ENCODE peak calls at places on chromosome 7, in nine cellular contexts. Y is transverse colon, I is thyroid gland, B is A549, D is uterus, U is HCT116, S is IMR-90, H is stomach, O is breast epithelium. E is an unnamed sample.

GRCh38 chr7:108413782-108414492 is 42.3 kb downstream of the NRCAM start:
- DNase-seq in D (no peak), I (no peak), Y (no peak), U (no peak), O (no peak), B (peak; percentile 62), S (peak; percentile 5), H (no peak), E (no peak)

GRCh38 chr7:50640256-50640655 is 75.1 kb upstream of the DDC start:
- DNase-seq in O (no peak), I (no peak), H (no peak), S (no peak), Y (no peak), B (no peak), D (no peak), U (no peak), E (no peak)

GRCh38 chr7:76234931-76235441 is 33.3 kb downstream of the SRRM3 start:
- DNase-seq in H (peak; percentile 65), S (peak; percentile 76), I (peak; percentile 59), Y (peak; percentile 81), O (no peak), D (peak; percentile 27), U (peak; percentile 74), B (peak; percentile 66), E (peak; percentile 52)

GRCh38 chr7:144477348-144477747 is 73.9 kb upstream of the NOBOX start:
- DNase-seq in I (no peak), U (no peak), O (no peak), Y (no peak), D (no peak), H (no peak), B (no peak), S (no peak), E (no peak)

GRCh38 chr7:106563466-106564150 is 97.3 kb downstream of the CCDC71L start:
- DNase-seq in I (peak; percentile 12), H (no peak), B (no peak), S (peak; percentile 39), Y (no peak), D (no peak), O (no peak), U (no peak), E (no peak)

GRCh38 chr7:22316914-22317313 is 40.0 kb downstream of the RAPGEF5 start:
- DNase-seq in D (no peak), B (no peak), I (no peak), H (no peak), S (no peak), O (no peak), U (no peak), Y (no peak), E (no peak)

GRCh38 chr7:55476071-55476803 is 96.1 kb downstream of the VOPP1 start:
- DNase-seq in U (no peak), D (no peak), Y (no peak), O (no peak), H (no peak), I (no peak), B (no peak), S (peak; percentile 88), E (no peak)

GRCh38 chr7:38411404-38411803 is 138.0 kb upstream of the TARP start:
- DNase-seq in B (no peak), Y (no peak), U (peak; percentile 21), I (no peak), H (no peak), D (no peak), O (no peak), S (peak; percentile 13), E (no peak)

GRCh38 chr7:38102486-38102885 is 75.6 kb upstream of the STARD3NL start:
- DNase-seq in Y (no peak), B (no peak), D (no peak), U (no peak), S (peak; percentile 1), H (no peak), I (no peak), O (no peak), E (no peak)

GRCh38 chr7:64633401-64633800 is 32.5 kb upstream of the ZNF107 start:
- DNase-seq in O (no peak), Y (no peak), S (no peak), D (no peak), H (no peak), B (no peak), I (no peak), U (no peak), E (no peak)

GRCh38 chr7:37018954-37019353 is 294.7 kb upstream of the AOAH start:
- DNase-seq in S (no peak), H (no peak), I (no peak), Y (no peak), O (no peak), B (no peak), D (no peak), U (no peak), E (no peak)

GRCh38 chr7:156703209-156703608 is 62.6 kb downstream of the RNF32 start:
- DNase-seq in I (peak; percentile 71), H (no peak), U (no peak), O (no peak), B (no peak), D (no peak), S (no peak), Y (no peak), E (no peak)

GRCh38 chr7:105820667-105821066 is 55.7 kb downstream of the ATXN7L1 start:
- DNase-seq in U (no peak), Y (no peak), B (no peak), D (no peak), I (no peak), O (no peak), H (no peak), S (no peak), E (no peak)

GRCh38 chr7:27132214-27132613 is 1.7 kb upstream of the HOXA4 start:
- DNase-seq in D (no peak), Y (no peak), B (no peak), O (no peak), I (no peak), U (no peak), S (no peak), H (no peak), E (no peak)

GRCh38 chr7:128404826-128405344 is 4.9 kb downstream of the IMPDH1 start:
- DNase-seq in S (peak; percentile 5), U (no peak), Y (no peak), H (no peak), I (no peak), D (no peak), O (no peak), B (no peak), E (no peak)

GRCh38 chr7:131302876-131303707 is 24.6 kb upstream of the MKLN1 start:
- DNase-seq in U (peak; percentile 39), B (peak; percentile 28), H (peak; percentile 46), O (peak; percentile 24), S (peak; percentile 23), D (no peak), I (peak; percentile 58), Y (peak; percentile 43), E (no peak)

DNA sequence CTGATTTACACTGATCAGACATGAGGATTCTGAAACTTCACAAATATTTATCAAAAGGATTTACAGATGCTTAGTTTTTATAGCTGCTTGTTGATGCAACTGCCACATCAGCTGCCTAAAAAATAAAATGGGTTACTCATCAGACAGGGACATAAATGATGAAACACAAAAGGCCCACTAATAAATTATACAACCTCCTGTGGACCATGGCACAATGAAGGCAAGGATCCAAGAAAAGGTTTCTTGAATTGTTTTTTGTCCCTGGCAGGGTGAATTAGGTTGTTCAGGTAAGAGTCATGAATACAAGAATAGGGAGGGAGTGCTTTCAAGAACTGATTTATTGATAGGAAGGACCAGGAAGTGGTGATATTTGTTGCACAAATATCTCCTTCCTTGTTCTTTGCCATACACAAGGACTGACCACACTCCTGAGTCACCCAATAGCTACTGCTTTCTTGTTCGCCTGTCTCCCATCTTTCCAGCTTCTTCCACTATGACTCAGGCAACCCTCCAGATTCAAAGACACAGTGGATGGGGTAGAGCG is 234.5 kb downstream of the AHR start:
- DNase-seq in S (peak; percentile 94), U (peak; percentile 59), H (no peak), I (no peak), Y (no peak), D (no peak), B (peak; percentile 18), O (no peak), E (no peak)
- H3K27ac ChIP-seq in S (peak overlapping the region; percentile 30), U (no peak overlapping the region), H (no peak overlapping the region), I (no peak overlapping the region), Y (no peak overlapping the region), D (peak overlapping the region; percentile 10), B (peak overlapping the region; percentile 68), O (peak overlapping the region; percentile 58), E (no peak overlapping the region)

DNA sequence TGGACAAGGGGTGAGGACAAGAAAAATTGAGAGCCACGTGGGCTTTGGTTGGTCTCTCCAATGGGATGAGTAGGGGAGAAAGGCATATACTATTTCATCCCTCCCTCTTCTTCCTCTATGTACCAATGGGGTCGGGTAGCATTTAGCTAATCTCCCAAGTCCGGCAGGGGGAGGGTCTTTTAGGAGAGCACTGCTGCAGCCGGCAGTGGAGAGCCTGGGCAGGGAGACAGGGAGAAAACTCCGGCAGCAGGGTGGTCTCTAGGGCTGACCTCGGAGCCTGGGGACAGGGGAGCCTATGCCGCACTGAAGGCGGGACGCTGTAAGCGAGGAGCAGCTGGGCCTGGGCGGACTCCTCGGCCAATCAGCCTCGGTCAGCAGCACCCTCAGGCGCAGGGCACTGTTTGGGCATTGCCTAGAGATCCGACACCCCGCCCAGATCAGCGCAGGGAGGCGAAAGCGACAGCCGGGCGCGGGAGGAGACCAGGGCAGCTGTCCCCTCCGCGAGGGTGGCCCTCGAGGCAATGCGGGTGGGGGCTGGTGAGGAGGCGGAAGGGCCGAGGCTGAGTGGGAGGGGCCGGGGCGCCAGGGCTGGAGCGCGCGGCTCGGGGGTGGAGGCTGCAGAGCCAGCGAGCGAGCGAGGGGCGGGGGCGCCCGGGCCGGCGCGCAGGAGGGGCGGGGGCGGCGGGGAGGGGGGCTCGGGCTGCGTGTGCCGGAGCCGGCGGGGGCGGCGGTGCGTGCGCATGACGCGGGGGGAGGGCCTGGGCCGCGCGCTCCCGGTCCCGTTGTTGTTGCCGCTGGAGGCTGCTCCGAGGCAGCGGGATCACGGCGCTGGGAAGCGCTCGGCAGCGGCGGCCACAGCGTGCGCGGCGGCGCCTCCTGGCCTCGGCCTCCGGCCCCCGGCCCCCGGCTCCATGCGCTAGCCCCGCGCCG is at the start of gene AGAP3:
- DNase-seq in D (peak; percentile 84), O (peak; percentile 66), S (peak; percentile 70), I (peak; percentile 88), U (peak; percentile 67), H (peak; percentile 90), Y (peak; percentile 90), B (peak; percentile 79), E (peak; percentile 92)
- TF ChIP-seq POLR2A in D (peak; percentile 71), O (no peak), S (peak; percentile 61), I (no peak), U (peak; percentile 60), H (peak; percentile 32), Y (peak; percentile 61), B (peak; percentile 81), E (peak; percentile 75)

GRCh38 chr7:44643206-44643605 is 36.8 kb downstream of the OGDH start:
- DNase-seq in B (no peak), Y (no peak), D (no peak), U (no peak), S (no peak), I (no peak), H (no peak), O (no peak), E (no peak)
- H3K27ac ChIP-seq in B (no peak overlapping the region), Y (no peak overlapping the region), D (no peak overlapping the region), U (no peak overlapping the region), S (no peak overlapping the region), I (no peak overlapping the region), H (no peak overlapping the region), O (no peak overlapping the region), E (no peak overlapping the region)

DNA sequence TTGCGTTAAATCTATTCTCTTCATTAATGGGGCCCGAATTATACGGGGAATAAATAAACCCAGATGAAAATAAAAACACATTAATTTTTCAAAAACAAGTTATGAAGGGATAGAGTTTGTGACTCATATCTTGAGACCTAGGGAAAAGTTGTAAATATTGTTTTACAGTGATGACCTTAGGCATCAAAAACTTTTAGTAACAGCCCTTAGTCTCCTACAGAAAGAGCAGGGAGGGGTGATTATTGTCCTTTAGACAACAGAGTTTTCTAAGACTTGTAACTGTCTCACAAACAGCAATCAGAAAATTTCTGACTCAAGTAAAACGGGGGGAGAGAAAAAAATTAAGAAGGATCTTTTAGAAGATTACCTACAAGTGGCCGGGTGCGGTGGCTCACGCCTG is 102.7 kb downstream of the COL28A1 start:
- DNase-seq in H (no peak), Y (no peak), S (no peak), O (no peak), I (no peak), B (no peak), D (no peak), U (no peak), E (no peak)
- TF ChIP-seq POLR2A in H (no peak), Y (no peak), S (no peak), O (no peak), I (no peak), B (no peak), D (no peak), U (no peak), E (no peak)